ENCODE peak calls at places on chromosomes 16 and 17, in ten cellular contexts. D is mammary epithelial cell, C is MM.1S, I is neural progenitor cell, B is H9, K is HCT116, U is GM23338, T is keratinocyte, F is OCI-LY7, J is H1. G is an unnamed sample. For H4K20me1, the result is how much of the 10 kb centered on the place peaks cover.

GRCh38 chr16:71367243-71367976 is 8.9 kb downstream of the CALB2 start:
- DNase-seq in U (peak), J (peak), I (peak), D (peak), C (peak), K (peak), B (peak), T (no peak), F (peak), G (peak)

GRCh38 chr16:9077001-9077809 is 14.2 kb upstream of the HAPSTR1 start:
- DNase-seq in D (peak), T (no peak), F (peak), J (no peak), K (peak), B (no peak), I (no peak), C (peak), U (no peak), G (peak)

GRCh38 chr17:49707608-49708514 is at the start of gene SLC35B1:
- DNase-seq in D (peak), B (peak), U (peak), T (peak), C (peak), K (peak), I (peak), F (peak), J (peak), G (peak)

GRCh38 chr17:82238562-82239201 is 9.8 kb downstream of the SLC16A3 start:
- DNase-seq in D (peak), B (no peak), I (no peak), F (no peak), C (no peak), T (peak), J (no peak), U (no peak), K (no peak), G (peak)

GRCh38 chr16:54067317-54068065 is 219.1 kb downstream of the IRX3 start:
- DNase-seq in F (no peak), I (no peak), T (no peak), B (no peak), D (no peak), U (no peak), K (no peak), C (no peak), J (no peak), G (no peak)

GRCh38 chr17:53792451-53792850 is 30.3 kb upstream of the KIF2B start:
- DNase-seq in J (no peak), U (no peak), I (peak), D (no peak), B (no peak), C (no peak), T (no peak), F (no peak), K (no peak), G (no peak)

GRCh38 chr16:1559446-1559975 is 26.0 kb downstream of the TMEM204 start:
- DNase-seq in F (no peak), I (no peak), C (no peak), U (no peak), D (no peak), B (no peak), J (no peak), T (no peak), K (no peak), G (peak)

GRCh38 chr17:39747745-39748144 is 10.0 kb downstream of the GRB7 start:
- DNase-seq in T (no peak), F (no peak), D (no peak), C (no peak), B (no peak), U (no peak), J (no peak), I (no peak), K (no peak), G (peak)

GRCh38 chr17:45900723-45901415 is 6.5 kb downstream of the MAPT start:
- DNase-seq in K (no peak), C (no peak), F (no peak), D (no peak), U (no peak), I (no peak), J (no peak), T (no peak), B (no peak), G (no peak)

GRCh38 chr16:55323637-55324490 is at the start of gene IRX6:
- DNase-seq in B (peak), D (peak), U (peak), C (no peak), F (no peak), I (peak), J (peak), K (no peak), T (peak), G (peak)

GRCh38 chr16:23581746-23582145 is 14.4 kb downstream of the NDUFAB1 start:
- DNase-seq in T (no peak), U (no peak), D (no peak), J (no peak), B (no peak), C (no peak), K (no peak), F (no peak), I (no peak), G (no peak)

GRCh38 chr17:59711936-59712335 is 4.5 kb downstream of the VMP1 start:
- DNase-seq in K (no peak), D (no peak), F (no peak), T (no peak), I (no peak), U (no peak), B (no peak), J (no peak), C (no peak), G (no peak)

GRCh38 chr17:17681744-17682292 is 560 bp downstream of the RAI1 start:
- DNase-seq in K (no peak), C (peak), D (no peak), J (no peak), U (no peak), F (peak), T (no peak), I (peak), B (no peak), G (peak)

GRCh38 chr16:73385701-73386100 is 337.8 kb upstream of the ZFHX3 start:
- DNase-seq in F (no peak), I (no peak), C (no peak), D (no peak), K (no peak), U (no peak), J (no peak), B (no peak), T (no peak), G (no peak)

GRCh38 chr16:48250520-48251278 is 3.4 kb upstream of the ABCC11 start:
- DNase-seq in K (no peak), B (no peak), U (no peak), T (no peak), J (no peak), I (no peak), C (no peak), F (no peak), D (no peak), G (no peak)

GRCh38 chr16:81629032-81629802 is 149.9 kb upstream of the PLCG2 start:
- DNase-seq in I (no peak), B (no peak), T (no peak), D (no peak), C (no peak), J (no peak), K (no peak), U (no peak), F (no peak), G (peak)
- H4K20me1 ChIP-seq in I (half or more), B (under half), T (under half), D (under half), C (under half), J (under half), K (under half), U (under half), F (under half), G (under half)

GRCh38 chr17:77480509-77481215 is 339.9 kb downstream of the SEC14L1 start:
- DNase-seq in D (no peak), K (no peak), I (peak), B (no peak), J (no peak), F (no peak), U (no peak), C (peak), T (no peak), G (no peak)

GRCh38 chr17:77484096-77484495 is 343.3 kb downstream of the SEC14L1 start:
- DNase-seq in T (no peak), D (no peak), K (no peak), J (no peak), F (no peak), B (no peak), C (no peak), U (no peak), I (no peak), G (peak)

GRCh38 chr17:77481476-77482374 is 341.0 kb downstream of the SEC14L1 start:
- DNase-seq in B (no peak), D (no peak), U (no peak), T (no peak), I (no peak), F (no peak), K (no peak), C (no peak), J (no peak), G (peak)

GRCh38 chr17:77483128-77483598 is 342.4 kb downstream of the SEC14L1 start:
- DNase-seq in C (no peak), K (no peak), T (no peak), D (no peak), B (no peak), J (no peak), I (no peak), U (no peak), F (no peak), G (no peak)

GRCh38 chr17:77482375-77483127 is 341.8 kb downstream of the SEC14L1 start:
- DNase-seq in D (no peak), B (no peak), J (no peak), K (no peak), C (no peak), U (no peak), F (no peak), T (no peak), I (no peak), G (peak)
- H4K20me1 ChIP-seq in D (under half), B (under half), J (under half), K (under half), C (under half), U (under half), F (under half), T (under half), I (half or more), G (half or more)

GRCh38 chr16:88968589-88969280 is 8.3 kb downstream of the CBFA2T3 start:
- DNase-seq in D (no peak), C (peak), K (no peak), U (no peak), T (no peak), I (no peak), B (no peak), J (no peak), F (peak), G (no peak)
- H4K20me1 ChIP-seq in D (under half), C (under half), K (under half), U (under half), T (under half), I (under half), B (under half), J (under half), F (under half), G (under half)

DNA sequence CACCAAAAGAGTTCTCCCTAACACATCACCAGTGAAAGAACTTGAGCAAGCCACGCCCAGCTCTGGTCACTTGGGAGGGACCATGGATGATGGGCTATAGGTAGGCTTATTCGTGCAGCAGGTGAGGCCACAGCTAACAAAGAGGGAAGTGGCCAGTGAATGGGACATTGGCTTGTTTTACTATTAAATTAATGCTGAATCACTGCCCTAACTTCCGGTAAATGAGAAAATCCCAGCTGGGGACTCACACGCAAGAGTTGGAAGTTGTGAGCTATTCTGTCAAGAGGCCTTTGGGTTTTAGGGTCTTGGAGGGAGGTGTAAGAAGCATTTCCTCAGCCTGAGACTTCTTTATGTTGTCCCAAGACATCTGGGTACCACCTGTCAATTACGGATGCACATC is 315.3 kb downstream of the XYLT1 start:
- DNase-seq in F (no peak), B (no peak), D (no peak), T (no peak), I (no peak), K (no peak), J (no peak), U (no peak), C (no peak), G (no peak)
- H4K20me1 ChIP-seq in F (under half), B (under half), D (under half), T (under half), I (under half), K (under half), J (under half), U (under half), C (under half), G (under half)

G was measured in osteoblast.